ENCODE peak calls at places on chromosomes 16 and 17, in four cellular contexts. H is prostate gland, U is esophagus muscularis mucosa, Q is AG04450. T is an unnamed sample.

GRCh38 chr17:39098474-39099090 is 52.9 kb downstream of the PLXDC1 start:
- DNase-seq in H (no peak), U (no peak), Q (no peak), T (no peak)

GRCh38 chr17:27489045-27489715 is 32.9 kb downstream of the KSR1 start:
- DNase-seq in H (peak; percentile 81), U (peak; percentile 95), Q (no peak), T (peak; percentile 89)

GRCh38 chr16:56344518-56345405 is 80.6 kb downstream of the AMFR start:
- DNase-seq in H (no peak), U (no peak), Q (no peak), T (peak; percentile 23)

GRCh38 chr17:81210868-81211267 is 11.9 kb downstream of the CEP131 start:
- DNase-seq in H (no peak), U (no peak), Q (no peak), T (no peak)

GRCh38 chr16:48906076-48906475 is 296.1 kb upstream of the N4BP1 start:
- DNase-seq in H (no peak), U (no peak), Q (no peak), T (no peak)

GRCh38 chr17:81322271-81323082 is 27.4 kb upstream of the SLC38A10 start:
- DNase-seq in H (no peak), U (no peak), Q (no peak), T (peak; percentile 70)

GRCh38 chr16:53960954-53961616 is 257.1 kb downstream of the FTO start:
- DNase-seq in H (peak; percentile 63), U (no peak), Q (no peak), T (no peak)

GRCh38 chr16:2738615-2739014 is 13.8 kb upstream of the SRRM2 start:
- DNase-seq in H (no peak), U (no peak), Q (no peak), T (no peak)

GRCh38 chr16:27723711-27724490 is 174.0 kb downstream of the KATNIP start:
- DNase-seq in H (no peak), U (no peak), Q (no peak), T (no peak)

GRCh38 chr17:50642071-50642721 is 7.5 kb downstream of the ABCC3 start:
- DNase-seq in H (no peak), U (no peak), Q (no peak), T (peak; percentile 34)

GRCh38 chr17:44901323-44901965 is 2.2 kb upstream of the EFTUD2 start:
- DNase-seq in H (no peak), U (no peak), Q (peak; percentile 56), T (no peak)

GRCh38 chr17:56176101-56176500 is 22.8 kb downstream of the ANKFN1 start:
- DNase-seq in H (no peak), U (no peak), Q (no peak), T (no peak)

GRCh38 chr17:28896884-28897768 is at the start of gene FLOT2:
- DNase-seq in H (peak; percentile 91), U (peak; percentile 93), Q (no peak), T (peak; percentile 91)
- TF ChIP-seq CTCF in H (peak; percentile 37), U (peak; percentile 14), Q (peak; percentile 37), T (peak; percentile 30)

GRCh38 chr16:35391328-35391727 is 1931.9 kb downstream of the TP53TG3F start:
- DNase-seq in H (peak; percentile 64), U (no peak), Q (no peak), T (no peak)
- H3K9me3 ChIP-seq in H (no peaks in the 10 kb centered on the region), U (no peaks in the 10 kb centered on the region), Q (peaks cover 41% of the 10 kb centered on the region), T (peaks cover 9% of the 10 kb centered on the region)

GRCh38 chr16:66692341-66692740 is 4.2 kb downstream of the CMTM4 start:
- DNase-seq in H (no peak), U (no peak), Q (no peak), T (no peak)
- H3K27ac ChIP-seq in H (no peak overlapping the region), U (no peak overlapping the region), Q (no peak overlapping the region), T (no peak overlapping the region)

DNA sequence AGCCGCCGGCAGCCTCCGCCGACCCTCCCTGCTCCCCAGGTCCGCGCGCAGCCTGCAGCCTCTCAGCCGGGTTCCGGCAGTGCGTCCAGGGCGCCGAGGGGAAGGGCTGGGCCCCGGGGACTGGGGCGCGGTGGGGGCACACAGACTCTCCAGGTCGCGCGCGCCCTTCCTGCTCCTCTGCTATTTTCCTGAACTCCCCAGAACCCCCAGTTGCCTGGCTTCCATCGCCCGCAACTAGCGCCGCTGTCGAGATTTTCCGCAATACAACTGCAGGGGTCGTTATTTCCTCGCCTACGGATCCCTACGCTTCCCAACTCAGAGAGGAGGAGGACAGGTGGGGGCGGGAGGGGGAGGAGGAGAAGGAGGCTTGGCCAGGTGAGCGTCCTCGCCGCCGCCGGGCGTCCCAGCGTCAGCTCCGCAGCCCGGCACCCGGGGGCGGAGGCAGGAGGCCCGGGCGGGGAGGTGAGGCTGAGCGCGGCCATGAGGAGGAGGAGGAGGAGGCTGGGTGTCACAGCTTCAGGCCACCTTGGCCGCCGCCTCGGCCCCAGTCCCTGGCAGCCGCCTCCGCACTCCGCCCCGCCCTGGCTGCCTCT is at the start of gene CA10:
- DNase-seq in H (no peak), U (no peak), Q (no peak), T (no peak)
- TF ChIP-seq CTCF in H (no peak), U (no peak), Q (no peak), T (no peak)

DNA sequence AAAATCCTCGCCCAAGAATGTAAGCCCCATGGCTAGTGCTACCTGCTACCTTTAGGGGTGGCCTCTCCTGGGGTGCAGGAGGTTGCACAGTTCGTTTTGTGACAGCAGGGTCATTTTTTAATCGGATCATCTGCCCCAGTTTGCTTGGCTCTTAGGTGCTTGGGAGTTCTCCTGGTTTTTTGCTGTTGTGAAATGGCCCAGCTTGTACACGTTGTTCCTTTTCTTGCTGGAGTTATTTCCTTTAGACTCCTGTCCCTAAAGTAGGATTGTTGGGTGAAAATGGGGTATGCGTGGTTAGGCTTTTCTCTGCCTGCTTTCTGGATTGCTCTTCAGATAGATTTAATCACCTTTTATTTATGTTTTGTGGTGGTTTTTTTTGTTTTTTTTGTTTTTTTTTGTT is 25.8 kb downstream of the ABCC1 start:
- DNase-seq in H (no peak), U (no peak), Q (no peak), T (no peak)
- H3K9me3 ChIP-seq in H (no peaks in the 10 kb centered on the region), U (no peaks in the 10 kb centered on the region), Q (peaks cover 4% of the 10 kb centered on the region), T (peaks cover 23% of the 10 kb centered on the region)

GRCh38 chr17:77563439-77564102 is 394.9 kb upstream of the TNRC6C start:
- DNase-seq in H (no peak), U (no peak), Q (no peak), T (peak; percentile 22)
- H3K27ac ChIP-seq in H (no peak overlapping the region), U (no peak overlapping the region), Q (no peak overlapping the region), T (no peak overlapping the region)